ENCODE peak calls at places on chromosomes 7 and 10, in six cellular contexts. One of them, this sample, is unnamed.

GRCh38 chr10:124264271-124264670 is 154.5 kb downstream of the OAT start:
- DNase-seq in body of pancreas: no peak
- DNase-seq in GM23248: no peak
- DNase-seq in upper lobe of left lung: no peak
- DNase-seq in tibial nerve: no peak
- DNase-seq in left ventricle myocardium inferior: no peak
- DNase-seq in this sample: no peak

GRCh38 chr7:158810846-158811245 is 18.5 kb downstream of the ESYT2 start:
- DNase-seq in left ventricle myocardium inferior: no peak
- DNase-seq in upper lobe of left lung: no peak
- DNase-seq in tibial nerve: no peak
- DNase-seq in GM23248: no peak
- DNase-seq in body of pancreas: no peak
- DNase-seq in this sample: no peak

GRCh38 chr7:64307254-64308018 is 6.3 kb upstream of the ZNF736 start:
- DNase-seq in GM23248: peak; percentile 92
- DNase-seq in left ventricle myocardium inferior: peak; percentile 94
- DNase-seq in body of pancreas: peak; percentile 96
- DNase-seq in tibial nerve: peak; percentile 80
- DNase-seq in upper lobe of left lung: peak; percentile 94
- DNase-seq in this sample: peak; percentile 73

GRCh38 chr7:134365341-134366054 is 48.8 kb upstream of the SLC35B4 start:
- DNase-seq in upper lobe of left lung: no peak
- DNase-seq in body of pancreas: no peak
- DNase-seq in left ventricle myocardium inferior: no peak
- DNase-seq in tibial nerve: no peak
- DNase-seq in GM23248: peak; percentile 92
- DNase-seq in this sample: no peak

GRCh38 chr7:128030999-128031681 is at the start of gene LRRC4:
- DNase-seq in body of pancreas: peak; percentile 29
- DNase-seq in GM23248: peak; percentile 83
- DNase-seq in left ventricle myocardium inferior: no peak
- DNase-seq in tibial nerve: no peak
- DNase-seq in upper lobe of left lung: peak; percentile 89
- DNase-seq in this sample: no peak

GRCh38 chr7:132141109-132141508 is 435.2 kb downstream of the PLXNA4 start:
- DNase-seq in tibial nerve: no peak
- DNase-seq in upper lobe of left lung: no peak
- DNase-seq in body of pancreas: no peak
- DNase-seq in GM23248: peak; percentile 78
- DNase-seq in left ventricle myocardium inferior: no peak
- DNase-seq in this sample: no peak

GRCh38 chr7:110375068-110375467 is 715.9 kb upstream of the LRRN3 start:
- DNase-seq in body of pancreas: no peak
- DNase-seq in upper lobe of left lung: no peak
- DNase-seq in left ventricle myocardium inferior: no peak
- DNase-seq in tibial nerve: no peak
- DNase-seq in GM23248: no peak
- DNase-seq in this sample: no peak

GRCh38 chr7:142383826-142384507 is 126.1 kb upstream of the PRSS58 start:
- DNase-seq in GM23248: no peak
- DNase-seq in tibial nerve: no peak
- DNase-seq in body of pancreas: no peak
- DNase-seq in upper lobe of left lung: no peak
- DNase-seq in left ventricle myocardium inferior: no peak
- DNase-seq in this sample: no peak

GRCh38 chr7:139658919-139659675 is 118.7 kb downstream of the HIPK2 start:
- DNase-seq in GM23248: no peak
- DNase-seq in upper lobe of left lung: no peak
- DNase-seq in tibial nerve: no peak
- DNase-seq in body of pancreas: no peak
- DNase-seq in left ventricle myocardium inferior: no peak
- DNase-seq in this sample: no peak

GRCh38 chr7:101171442-101171837 is 6.1 kb upstream of the VGF start:
- DNase-seq in body of pancreas: no peak
- DNase-seq in upper lobe of left lung: no peak
- DNase-seq in tibial nerve: no peak
- DNase-seq in GM23248: no peak
- DNase-seq in left ventricle myocardium inferior: no peak
- DNase-seq in this sample: no peak

GRCh38 chr7:41054960-41055700 is 647.8 kb downstream of the INHBA start:
- DNase-seq in tibial nerve: no peak
- DNase-seq in upper lobe of left lung: no peak
- DNase-seq in GM23248: no peak
- DNase-seq in body of pancreas: no peak
- DNase-seq in left ventricle myocardium inferior: no peak
- DNase-seq in this sample: no peak

GRCh38 chr10:99906470-99906869 is 103.3 kb downstream of the DNMBP start:
- DNase-seq in tibial nerve: no peak
- DNase-seq in GM23248: peak; percentile 90
- DNase-seq in left ventricle myocardium inferior: no peak
- DNase-seq in body of pancreas: no peak
- DNase-seq in upper lobe of left lung: no peak
- DNase-seq in this sample: no peak

DNA sequence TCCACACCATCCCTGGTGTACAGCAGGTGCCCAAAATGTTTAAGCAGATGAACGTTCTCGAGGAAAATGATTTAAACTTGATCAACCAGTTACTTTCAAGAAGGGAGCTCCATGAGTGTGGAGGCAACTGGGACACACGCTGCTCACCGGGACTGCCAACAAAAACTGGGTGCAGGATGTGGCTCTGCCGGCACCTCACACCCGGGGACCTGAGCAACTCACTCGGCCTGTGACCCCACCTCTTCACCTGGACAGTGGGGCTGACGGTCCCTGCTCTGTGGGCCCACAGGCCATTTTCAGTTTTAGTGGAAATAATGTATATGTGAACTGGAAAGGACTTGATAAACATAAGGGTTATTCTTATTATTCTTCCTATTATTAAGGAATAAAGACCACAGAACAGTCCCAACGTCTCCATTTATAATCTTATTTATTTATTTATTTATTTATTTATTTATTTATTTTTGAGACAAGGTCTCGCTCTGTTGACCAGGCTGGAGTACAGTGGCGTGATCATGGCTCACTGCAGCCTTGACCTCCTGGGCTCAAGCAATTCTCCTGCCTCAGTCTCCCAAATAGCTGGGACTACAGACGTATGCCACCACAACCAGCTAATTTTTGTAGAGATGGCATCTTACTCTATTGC is 60.6 kb downstream of the RGS10 start:
- DNase-seq in body of pancreas: no peak
- DNase-seq in GM23248: no peak
- DNase-seq in tibial nerve: no peak
- DNase-seq in upper lobe of left lung: no peak
- DNase-seq in left ventricle myocardium inferior: no peak
- DNase-seq in this sample: no peak
- H3K27me3 ChIP-seq in body of pancreas: no peaks in the 10 kb centered on the region
- H3K27me3 ChIP-seq in GM23248: peaks cover 24% of the 10 kb centered on the region
- H3K27me3 ChIP-seq in tibial nerve: no peaks in the 10 kb centered on the region
- H3K27me3 ChIP-seq in upper lobe of left lung: no peaks in the 10 kb centered on the region
- H3K27me3 ChIP-seq in left ventricle myocardium inferior: peaks cover 40% of the 10 kb centered on the region
- H3K27me3 ChIP-seq in this sample: no peaks in the 10 kb centered on the region

GRCh38 chr7:35250941-35251340 is 3.0 kb downstream of the TBX20 start:
- DNase-seq in upper lobe of left lung: no peak
- DNase-seq in left ventricle myocardium inferior: no peak
- DNase-seq in GM23248: no peak
- DNase-seq in body of pancreas: no peak
- DNase-seq in tibial nerve: no peak
- DNase-seq in this sample: no peak
- H3K27me3 ChIP-seq in upper lobe of left lung: peaks cover 68% of the 10 kb centered on the region
- H3K27me3 ChIP-seq in left ventricle myocardium inferior: peaks cover 81% of the 10 kb centered on the region
- H3K27me3 ChIP-seq in GM23248: peaks cover 92% of the 10 kb centered on the region
- H3K27me3 ChIP-seq in body of pancreas: peaks cover 34% of the 10 kb centered on the region
- H3K27me3 ChIP-seq in tibial nerve: peaks cover 99% of the 10 kb centered on the region
- H3K27me3 ChIP-seq in this sample: peaks cover 24% of the 10 kb centered on the region

GRCh38 chr10:133324198-133324792 is 12.4 kb downstream of the CALY start:
- DNase-seq in upper lobe of left lung: peak; percentile 79
- DNase-seq in tibial nerve: no peak
- DNase-seq in left ventricle myocardium inferior: peak; percentile 52
- DNase-seq in GM23248: peak; percentile 72
- DNase-seq in body of pancreas: peak; percentile 88
- DNase-seq in this sample: no peak
- H3K27me3 ChIP-seq in upper lobe of left lung: peaks cover 48% of the 10 kb centered on the region
- H3K27me3 ChIP-seq in tibial nerve: peaks cover 73% of the 10 kb centered on the region
- H3K27me3 ChIP-seq in left ventricle myocardium inferior: peaks cover 84% of the 10 kb centered on the region
- H3K27me3 ChIP-seq in GM23248: peaks cover 30% of the 10 kb centered on the region
- H3K27me3 ChIP-seq in body of pancreas: peaks cover 32% of the 10 kb centered on the region
- H3K27me3 ChIP-seq in this sample: peaks cover 77% of the 10 kb centered on the region

GRCh38 chr10:117530791-117531190 is 11.8 kb upstream of the EMX2 start:
- DNase-seq in left ventricle myocardium inferior: no peak
- DNase-seq in upper lobe of left lung: no peak
- DNase-seq in tibial nerve: no peak
- DNase-seq in GM23248: peak; percentile 67
- DNase-seq in body of pancreas: no peak
- DNase-seq in this sample: no peak
- H3K27me3 ChIP-seq in left ventricle myocardium inferior: peaks cover 100% of the 10 kb centered on the region
- H3K27me3 ChIP-seq in upper lobe of left lung: peaks cover 44% of the 10 kb centered on the region
- H3K27me3 ChIP-seq in tibial nerve: peaks cover 85% of the 10 kb centered on the region
- H3K27me3 ChIP-seq in GM23248: no peaks in the 10 kb centered on the region
- H3K27me3 ChIP-seq in body of pancreas: peaks cover 30% of the 10 kb centered on the region
- H3K27me3 ChIP-seq in this sample: peaks cover 44% of the 10 kb centered on the region

DNA sequence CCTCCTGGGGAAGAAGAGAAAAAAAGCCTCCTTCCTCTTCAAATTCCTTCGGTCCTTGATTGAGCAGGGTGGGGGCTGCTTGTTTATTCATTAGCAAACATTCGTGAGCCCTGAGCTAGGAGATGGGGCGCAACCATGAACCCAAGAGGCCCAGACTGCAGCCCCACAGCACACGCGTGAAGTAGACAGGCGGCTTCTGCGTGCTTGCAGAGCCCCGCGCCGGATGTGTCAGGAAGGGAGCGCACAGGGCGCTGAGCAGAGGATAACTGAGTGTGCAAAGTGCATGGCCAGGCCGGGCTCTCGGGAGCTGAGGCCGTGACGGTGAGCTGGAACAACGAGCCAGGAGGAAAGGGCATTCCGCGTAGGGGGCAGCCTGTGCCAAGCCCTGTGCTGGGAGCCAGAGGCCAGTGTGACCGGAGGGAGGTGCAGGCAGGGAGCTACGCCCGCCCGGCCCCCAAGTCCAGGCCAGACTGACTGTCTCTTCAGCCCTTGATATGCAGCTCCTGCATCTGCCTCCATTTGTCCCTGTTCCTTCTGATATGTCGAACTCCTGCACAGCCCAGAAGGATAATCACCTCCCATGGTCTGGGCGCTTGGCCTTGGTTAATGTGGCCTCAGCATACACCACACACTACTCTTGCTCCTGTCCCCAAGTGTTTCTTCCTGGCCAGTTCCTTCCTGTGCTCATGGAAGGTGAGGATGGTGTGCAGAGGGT is 4.6 kb downstream of the FOXL3 start:
- DNase-seq in upper lobe of left lung: no peak
- DNase-seq in body of pancreas: no peak
- DNase-seq in left ventricle myocardium inferior: no peak
- DNase-seq in tibial nerve: no peak
- DNase-seq in GM23248: no peak
- DNase-seq in this sample: no peak
- H3K27me3 ChIP-seq in upper lobe of left lung: peaks cover 14% of the 10 kb centered on the region
- H3K27me3 ChIP-seq in body of pancreas: peaks cover 27% of the 10 kb centered on the region
- H3K27me3 ChIP-seq in left ventricle myocardium inferior: peaks cover 88% of the 10 kb centered on the region
- H3K27me3 ChIP-seq in tibial nerve: peaks cover 59% of the 10 kb centered on the region
- H3K27me3 ChIP-seq in GM23248: peaks cover 56% of the 10 kb centered on the region
- H3K27me3 ChIP-seq in this sample: peaks cover 20% of the 10 kb centered on the region

GRCh38 chr7:151631149-151631967 is 111.7 kb upstream of the RHEB start:
- DNase-seq in body of pancreas: no peak
- DNase-seq in upper lobe of left lung: no peak
- DNase-seq in tibial nerve: no peak
- DNase-seq in GM23248: peak; percentile 68
- DNase-seq in left ventricle myocardium inferior: no peak
- DNase-seq in this sample: no peak
- H3K27me3 ChIP-seq in body of pancreas: no peaks in the 10 kb centered on the region
- H3K27me3 ChIP-seq in upper lobe of left lung: no peaks in the 10 kb centered on the region
- H3K27me3 ChIP-seq in tibial nerve: no peaks in the 10 kb centered on the region
- H3K27me3 ChIP-seq in GM23248: no peaks in the 10 kb centered on the region
- H3K27me3 ChIP-seq in left ventricle myocardium inferior: no peaks in the 10 kb centered on the region
- H3K27me3 ChIP-seq in this sample: no peaks in the 10 kb centered on the region

This sample was measured in esophagus squamous epithelium.